ENCODE peak calls at places on chromosomes 2 and 18, in eight cellular contexts. I is K562, O is endothelial cell of umbilical vein, Z is GM23338, V is HCT116, J is HepG2, D is H1, U is GM12878. X is an unnamed sample.

GRCh38 chr2:175398848-175399247 is 217.3 kb upstream of the ATP5MC3 start:
- DNase-seq in D (no peak), U (no peak), O (no peak), I (no peak), Z (no peak), J (no peak), V (no peak), X (no peak)

GRCh38 chr2:74179063-74179865 is 585 bp upstream of the MOB1A start:
- DNase-seq in Z (no peak), U (no peak), O (no peak), J (no peak), V (no peak), I (peak; percentile 39), D (no peak), X (no peak)

GRCh38 chr2:218252509-218253247 is 8.1 kb upstream of the GPBAR1 start:
- DNase-seq in O (no peak), Z (no peak), D (no peak), U (no peak), I (no peak), J (no peak), V (no peak), X (no peak)

GRCh38 chr2:95053543-95053942 is 28.0 kb downstream of the MAL start:
- DNase-seq in Z (peak; percentile 83), D (peak; percentile 31), U (no peak), I (peak; percentile 33), J (peak; percentile 33), O (no peak), V (no peak), X (no peak)

GRCh38 chr18:55783921-55784320 is 195.9 kb upstream of the TCF4 start:
- DNase-seq in I (no peak), V (no peak), Z (no peak), O (no peak), J (no peak), D (no peak), U (no peak), X (no peak)

GRCh38 chr2:112884869-112885502 is 26.0 kb upstream of the IL37 start:
- DNase-seq in Z (peak; percentile 85), U (peak; percentile 39), I (peak; percentile 78), J (peak; percentile 59), D (peak; percentile 46), V (peak; percentile 40), O (peak; percentile 38), X (no peak)

GRCh38 chr18:79859314-79859713 is 61.6 kb downstream of the KCNG2 start:
- DNase-seq in I (no peak), V (no peak), J (no peak), U (no peak), O (no peak), Z (no peak), D (no peak), X (no peak)

GRCh38 chr2:39913648-39914456 is 134.8 kb upstream of the THUMPD2 start:
- DNase-seq in V (peak; percentile 59), O (peak; percentile 71), U (peak; percentile 7), J (peak; percentile 60), D (peak; percentile 10), Z (peak; percentile 81), I (peak; percentile 57), X (peak; percentile 39)

GRCh38 chr2:58030789-58031188 is 15.8 kb upstream of the VRK2 start:
- DNase-seq in O (no peak), I (no peak), V (no peak), D (no peak), J (peak; percentile 21), Z (no peak), U (no peak), X (no peak)

GRCh38 chr2:217193431-217194075 is 333.7 kb upstream of the TNP1 start:
- DNase-seq in V (no peak), J (no peak), D (no peak), O (no peak), U (no peak), I (no peak), Z (no peak), X (no peak)

GRCh38 chr2:187453078-187453641 is 5.1 kb upstream of the CALCRL start:
- DNase-seq in U (no peak), D (no peak), V (peak; percentile 29), J (no peak), I (peak; percentile 41), Z (peak; percentile 65), O (peak; percentile 68), X (no peak)

GRCh38 chr2:96703021-96703751 is 36.7 kb downstream of the LMAN2L start:
- DNase-seq in V (no peak), U (no peak), D (no peak), J (no peak), O (no peak), I (no peak), Z (no peak), X (no peak)

GRCh38 chr18:63155910-63156773 is 163.4 kb downstream of the BCL2 start:
- DNase-seq in O (no peak), I (no peak), U (no peak), J (no peak), V (no peak), D (no peak), Z (no peak), X (no peak)

GRCh38 chr18:49051323-49051967 is 100.7 kb upstream of the SMAD7 start:
- DNase-seq in O (no peak), Z (no peak), I (no peak), J (no peak), U (no peak), V (no peak), D (no peak), X (no peak)

GRCh38 chr2:210003394-210003793 is 956 bp downstream of the RPE start:
- DNase-seq in U (no peak), V (no peak), Z (no peak), D (no peak), I (no peak), J (no peak), O (no peak), X (no peak)

GRCh38 chr2:158715352-158715751 is 79.8 kb upstream of the DAPL1 start:
- DNase-seq in V (no peak), U (no peak), O (no peak), I (no peak), Z (no peak), D (no peak), J (no peak), X (no peak)

GRCh38 chr18:70279470-70279869 is 9.4 kb upstream of the SOCS6 start:
- DNase-seq in U (no peak), Z (no peak), I (peak; percentile 26), J (no peak), V (no peak), D (no peak), O (no peak), X (no peak)

GRCh38 chr18:33612632-33613031 is 34.6 kb downstream of the ASXL3 start:
- DNase-seq in Z (no peak), D (no peak), U (no peak), I (no peak), J (no peak), V (no peak), O (no peak), X (no peak)

GRCh38 chr2:215900203-215900611 is 113.1 kb downstream of the MREG start:
- DNase-seq in Z (no peak), O (no peak), D (no peak), I (no peak), V (no peak), U (no peak), J (peak; percentile 49), X (no peak)

GRCh38 chr2:178327516-178327915 is 123.5 kb downstream of the PRKRA start:
- DNase-seq in I (no peak), V (no peak), J (no peak), D (no peak), Z (no peak), U (no peak), O (no peak), X (no peak)

GRCh38 chr18:61528961-61529360 is 195.7 kb downstream of the CDH20 start:
- DNase-seq in I (no peak), D (no peak), O (no peak), J (no peak), U (no peak), V (no peak), Z (no peak), X (no peak)
- TF ChIP-seq POLR2AphosphoS5 in I (no peak), D (no peak), O (no peak), J (no peak), U (no peak), V (no peak), Z (no peak), X (no peak)

GRCh38 chr2:222304737-222305509 is 6.1 kb upstream of the PAX3 start:
- DNase-seq in J (no peak), I (no peak), V (no peak), D (no peak), O (no peak), U (no peak), Z (peak; percentile 38), X (no peak)

GRCh38 chr2:222306393-222307137 is 7.8 kb upstream of the PAX3 start:
- DNase-seq in I (no peak), Z (peak; percentile 51), D (no peak), J (no peak), O (no peak), V (no peak), U (no peak), X (no peak)

GRCh38 chr2:222307138-222307756 is 8.4 kb upstream of the PAX3 start:
- DNase-seq in J (no peak), Z (peak; percentile 68), O (no peak), D (no peak), V (no peak), I (no peak), U (no peak), X (no peak)

GRCh38 chr2:222303828-222304736 is 5.3 kb upstream of the PAX3 start:
- DNase-seq in I (no peak), U (no peak), O (no peak), J (no peak), Z (peak; percentile 59), V (no peak), D (no peak), X (no peak)

GRCh38 chr2:222305510-222306392 is 7.0 kb upstream of the PAX3 start:
- DNase-seq in O (no peak), I (no peak), U (no peak), D (no peak), J (no peak), V (no peak), Z (peak; percentile 74), X (no peak)
- TF ChIP-seq EZH2 in O (peak; percentile 6), I (no peak), U (no peak), D (peak; percentile 84), J (no peak), V (no peak), Z (peak; percentile 75), X (no peak)

GRCh38 chr2:10832228-10832936 is 19.8 kb upstream of the PDIA6 start:
- DNase-seq in I (peak; percentile 87), D (peak; percentile 70), V (peak; percentile 69), O (peak; percentile 79), U (peak; percentile 12), Z (peak; percentile 93), J (peak; percentile 74), X (no peak)
- TF ChIP-seq POLR2AphosphoS5 in I (no peak), D (no peak), V (no peak), O (no peak), U (no peak), Z (no peak), J (no peak), X (no peak)

DNA sequence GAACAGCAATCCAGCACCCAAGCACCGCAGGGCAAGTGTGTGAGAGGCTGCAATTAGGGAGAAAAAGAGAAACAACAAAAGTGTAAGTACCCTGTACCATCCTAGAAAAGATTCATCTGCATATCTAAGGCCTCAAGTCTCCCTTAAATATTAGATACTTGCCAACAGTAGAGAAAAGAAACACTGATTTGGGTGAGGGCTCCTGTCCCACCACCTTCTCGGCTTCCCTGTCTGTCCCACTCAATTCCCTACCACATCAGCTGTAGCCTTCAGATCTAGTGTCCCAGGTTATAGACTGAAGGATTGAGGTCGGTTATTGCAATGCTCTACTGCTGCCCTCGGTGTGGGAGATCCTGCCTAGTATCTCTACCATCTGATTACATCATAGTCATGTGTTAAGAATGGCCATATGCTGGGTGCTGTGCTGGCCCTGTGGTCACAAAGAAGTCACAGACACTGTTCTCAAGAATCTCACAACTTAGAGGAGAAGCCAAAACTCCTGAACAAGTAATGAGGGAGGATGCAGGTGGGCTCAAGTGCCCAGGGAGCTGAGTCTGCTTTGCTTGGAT is 2.5 kb downstream of the RAX start:
- DNase-seq in J (no peak), Z (peak; percentile 17), V (no peak), O (no peak), D (no peak), I (no peak), U (no peak), X (no peak)
- TF ChIP-seq EZH2 in J (no peak), Z (peak; percentile 74), V (no peak), O (no peak), D (peak; percentile 0), I (no peak), U (no peak), X (no peak)